ENCODE peak calls at places on chromosome 17, in eight cellular contexts. X is BJ, A is mucosa of descending colon, I is stomach, Y is HCT116, W is WERI-Rb-1, B is fibroblast of pulmonary artery, U is PC-3. O is an unnamed sample.

GRCh38 chr17:50464736-50465135 is 3.9 kb downstream of the CHAD start:
- DNase-seq in X (no peak), I (no peak), Y (no peak), A (no peak), B (no peak), W (no peak), U (no peak), O (no peak)

GRCh38 chr17:67680445-67681224 is 37.1 kb upstream of the NOL11 start:
- DNase-seq in A (no peak), X (no peak), B (no peak), Y (no peak), I (no peak), W (no peak), U (no peak), O (peak; percentile 30)

GRCh38 chr17:42275527-42276358 is 448 bp downstream of the STAT5B start:
- DNase-seq in U (no peak), I (no peak), W (peak; percentile 38), Y (no peak), B (peak; percentile 59), X (no peak), A (no peak), O (peak; percentile 39)

GRCh38 chr17:75755205-75755901 is 9.6 kb downstream of the GALK1 start:
- DNase-seq in W (no peak), B (no peak), Y (no peak), I (no peak), A (no peak), U (no peak), X (no peak), O (no peak)

GRCh38 chr17:4980644-4981216 is 6.7 kb downstream of the CAMTA2 start:
- DNase-seq in Y (no peak), A (no peak), B (peak; percentile 71), X (no peak), U (peak; percentile 65), I (no peak), W (peak; percentile 58), O (peak; percentile 73)

GRCh38 chr17:510223-510917 is 157.8 kb upstream of the RPH3AL start:
- DNase-seq in Y (no peak), B (no peak), U (no peak), W (peak; percentile 20), A (no peak), I (no peak), X (no peak), O (no peak)

GRCh38 chr17:48718162-48718780 is 4.0 kb downstream of the PRAC1 start:
- DNase-seq in X (no peak), U (peak; percentile 55), B (no peak), Y (no peak), I (no peak), W (no peak), A (peak; percentile 51), O (no peak)

GRCh38 chr17:35879748-35880654 is at the start of gene CCL5:
- DNase-seq in W (no peak), Y (no peak), I (no peak), A (peak; percentile 54), X (no peak), U (peak; percentile 7), B (peak; percentile 59), O (peak; percentile 92)

GRCh38 chr17:5719976-5720375 is 135.7 kb upstream of the NLRP1 start:
- DNase-seq in U (no peak), B (no peak), A (no peak), W (no peak), I (no peak), Y (no peak), X (no peak), O (no peak)

GRCh38 chr17:50219345-50219744 is 17.9 kb upstream of the COL1A1 start:
- DNase-seq in W (no peak), I (no peak), B (peak; percentile 78), Y (no peak), X (no peak), A (no peak), U (peak; percentile 94), O (no peak)

GRCh38 chr17:42329025-42329976 is 41.0 kb downstream of the STAT5A start:
- DNase-seq in Y (no peak), W (no peak), I (no peak), B (peak; percentile 78), U (no peak), A (no peak), X (peak; percentile 52), O (no peak)

GRCh38 chr17:82334622-82335394 is 1.2 kb upstream of the SECTM1 start:
- DNase-seq in I (no peak), X (no peak), A (peak; percentile 68), U (peak; percentile 49), Y (no peak), B (peak; percentile 14), W (no peak), O (no peak)

GRCh38 chr17:66716236-66717026 is 118.5 kb upstream of the CACNG5 start:
- DNase-seq in B (peak; percentile 29), U (no peak), X (no peak), I (no peak), Y (no peak), A (no peak), W (no peak), O (no peak)

GRCh38 chr17:45815752-45816151 is 28.9 kb upstream of the SPPL2C start:
- DNase-seq in Y (no peak), U (no peak), A (no peak), I (no peak), X (no peak), W (no peak), B (no peak), O (no peak)

GRCh38 chr17:63646492-63646815 is 24.2 kb downstream of the MAP3K3 start:
- DNase-seq in Y (no peak), W (no peak), I (no peak), A (no peak), X (no peak), B (no peak), U (no peak), O (peak; percentile 65)

GRCh38 chr17:81494984-81495383 is 17.6 kb downstream of the ACTG1 start:
- DNase-seq in X (no peak), W (peak; percentile 68), U (peak; percentile 34), I (no peak), B (no peak), A (no peak), Y (no peak), O (peak; percentile 39)

GRCh38 chr17:78184868-78185267 is 2.0 kb downstream of the TK1 start:
- DNase-seq in B (no peak), I (no peak), A (no peak), U (no peak), X (no peak), Y (no peak), W (no peak), O (no peak)

GRCh38 chr17:7717756-7718350 is 309 bp downstream of the DNAH2 start:
- DNase-seq in W (no peak), U (no peak), Y (no peak), A (no peak), B (peak; percentile 17), I (no peak), X (no peak), O (no peak)

GRCh38 chr17:4354862-4355514 is 11.5 kb downstream of the UBE2G1 start:
- DNase-seq in U (peak; percentile 22), A (peak; percentile 33), Y (peak; percentile 22), W (peak; percentile 66), X (no peak), I (no peak), B (no peak), O (peak; percentile 49)

GRCh38 chr17:68519911-68520310 is 7.7 kb downstream of the PRKAR1A start:
- DNase-seq in A (no peak), I (no peak), B (no peak), U (no peak), Y (no peak), W (no peak), X (no peak), O (no peak)

GRCh38 chr17:44376124-44376523 is 12.5 kb upstream of the FAM171A2 start:
- DNase-seq in W (peak; percentile 57), U (peak; percentile 26), I (no peak), B (peak; percentile 35), X (no peak), Y (no peak), A (no peak), O (no peak)

GRCh38 chr17:29219378-29220047 is 27.1 kb upstream of the CRYBA1 start:
- DNase-seq in U (peak; percentile 82), Y (peak; percentile 63), A (peak; percentile 64), W (peak; percentile 84), I (peak; percentile 76), X (no peak), B (peak; percentile 90), O (peak; percentile 81)
- H3K4me3 ChIP-seq in U (no peak overlapping the region), Y (no peak overlapping the region), A (no peak overlapping the region), W (no peak overlapping the region), I (no peak overlapping the region), X (no peak overlapping the region), B (no peak overlapping the region), O (no peak overlapping the region)

GRCh38 chr17:17498606-17499301 is 2.6 kb upstream of the RASD1 start:
- DNase-seq in A (peak; percentile 27), B (no peak), U (no peak), Y (no peak), X (no peak), I (no peak), W (no peak), O (no peak)

GRCh38 chr17:17499402-17500145 is 3.4 kb upstream of the RASD1 start:
- DNase-seq in W (no peak), Y (no peak), B (no peak), U (no peak), A (peak; percentile 22), I (no peak), X (no peak), O (no peak)

GRCh38 chr17:17503566-17504130 is 7.5 kb upstream of the RASD1 start:
- DNase-seq in I (no peak), X (no peak), U (no peak), B (no peak), Y (no peak), W (no peak), A (no peak), O (no peak)

GRCh38 chr17:17502741-17503565 is 6.8 kb upstream of the RASD1 start:
- DNase-seq in A (peak; percentile 12), X (no peak), Y (no peak), B (no peak), W (no peak), I (no peak), U (no peak), O (no peak)

GRCh38 chr17:17500999-17501605 is 4.9 kb upstream of the RASD1 start:
- DNase-seq in I (no peak), U (no peak), W (no peak), Y (no peak), A (peak; percentile 29), X (no peak), B (no peak), O (peak; percentile 37)
- TF ChIP-seq CTCF in I (no peak), U (no peak), W (no peak), Y (peak; percentile 65), A (no peak), X (no peak), B (no peak), O (peak; percentile 45)

GRCh38 chr17:39604911-39605491 is 2.7 kb downstream of the NEUROD2 start:
- DNase-seq in Y (no peak), W (no peak), X (no peak), B (no peak), A (no peak), I (no peak), U (no peak), O (no peak)
- H3K4me3 ChIP-seq in Y (no peak overlapping the region), W (no peak overlapping the region), X (no peak overlapping the region), B (no peak overlapping the region), A (no peak overlapping the region), I (no peak overlapping the region), U (no peak overlapping the region), O (no peak overlapping the region)

DNA sequence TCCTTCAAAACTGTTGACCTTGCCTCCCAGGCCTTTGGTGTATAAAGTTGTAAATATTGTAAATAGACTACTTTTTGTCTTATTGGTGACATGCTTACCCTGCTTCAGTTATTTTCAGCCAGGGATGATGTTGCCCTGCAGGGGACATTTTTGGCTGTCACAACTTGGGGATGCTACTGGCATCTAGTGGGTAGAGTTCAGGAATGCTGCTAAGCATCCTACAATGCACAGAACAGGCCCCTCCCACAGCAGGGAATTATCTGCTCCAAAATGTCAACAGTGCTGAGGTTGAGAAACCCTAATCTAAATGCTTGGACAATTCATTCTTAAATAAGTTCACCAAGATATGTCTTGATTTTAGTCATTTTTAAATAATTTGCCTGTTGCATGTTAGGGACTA is 459.8 kb downstream of the PMP22 start:
- DNase-seq in A (no peak), U (peak; percentile 26), Y (no peak), W (no peak), X (no peak), I (no peak), B (peak; percentile 19), O (no peak)
- TF ChIP-seq CTCF in A (no peak), U (peak; percentile 32), Y (no peak), W (peak; percentile 29), X (no peak), I (no peak), B (no peak), O (no peak)